ENCODE peak calls at places on chromosomes 4 and X, in ten cellular contexts. K is prostate gland, B is HL-60, A is suprapubic skin, Z is Panc1, T is sigmoid colon, O is SK-N-SH, X is endothelial cell of umbilical vein, S is transverse colon, P is H1. W is an unnamed sample.

GRCh38 chr4:61245321-61245720 is 45.2 kb downstream of the ADGRL3 start:
- DNase-seq in T (no peak), Z (no peak), A (no peak), S (no peak), X (no peak), B (no peak), K (no peak), P (no peak), O (no peak), W (no peak)

GRCh38 chr4:185822791-185823190 is 10.8 kb upstream of the SORBS2 start:
- DNase-seq in T (no peak), P (no peak), O (no peak), S (no peak), K (no peak), Z (no peak), A (no peak), X (peak; percentile 35), B (no peak), W (no peak)

GRCh38 chrX:74550295-74550802 is 64.1 kb downstream of the RLIM start:
- DNase-seq in A (peak; percentile 84), S (peak; percentile 88), X (peak; percentile 77), O (peak; percentile 75), B (peak; percentile 80), Z (no peak), P (no peak), T (peak; percentile 91), K (peak; percentile 64), W (peak; percentile 49)

GRCh38 chr4:87251104-87251503 is 30.7 kb upstream of the KLHL8 start:
- DNase-seq in A (no peak), S (peak; percentile 25), Z (no peak), B (no peak), X (peak; percentile 42), P (no peak), K (peak; percentile 66), T (no peak), O (no peak), W (no peak)

GRCh38 chr4:24924309-24924781 is 11.5 kb upstream of the CCDC149 start:
- DNase-seq in O (no peak), A (no peak), X (no peak), S (no peak), Z (no peak), B (no peak), P (no peak), K (no peak), T (no peak), W (no peak)

GRCh38 chr4:150578745-150579470 is 3.0 kb upstream of the MAB21L2 start:
- DNase-seq in S (no peak), A (no peak), P (no peak), B (no peak), T (peak; percentile 85), X (no peak), Z (no peak), K (no peak), O (no peak), W (no peak)

GRCh38 chr4:118888666-118889312 is at the start of gene SYNPO2:
- DNase-seq in P (peak; percentile 50), T (peak; percentile 97), A (peak; percentile 85), K (peak; percentile 79), X (peak; percentile 76), O (peak; percentile 78), Z (no peak), B (peak; percentile 47), S (peak; percentile 72), W (peak; percentile 88)

GRCh38 chrX:26851981-26852380 is 611.2 kb downstream of the PPP4R3C start:
- DNase-seq in Z (no peak), T (no peak), P (no peak), X (peak; percentile 87), A (no peak), K (no peak), B (no peak), S (no peak), O (no peak), W (no peak)

GRCh38 chrX:95764972-95765451 is 919.6 kb upstream of the DIAPH2 start:
- DNase-seq in Z (no peak), A (no peak), S (no peak), T (no peak), P (no peak), B (peak; percentile 11), K (peak; percentile 20), O (peak; percentile 14), X (peak; percentile 49), W (no peak)

GRCh38 chr4:1578301-1578781 is 105.8 kb downstream of the FAM53A start:
- DNase-seq in S (no peak), A (no peak), P (no peak), K (no peak), T (peak; percentile 66), O (no peak), B (no peak), Z (no peak), X (no peak), W (no peak)

DNA sequence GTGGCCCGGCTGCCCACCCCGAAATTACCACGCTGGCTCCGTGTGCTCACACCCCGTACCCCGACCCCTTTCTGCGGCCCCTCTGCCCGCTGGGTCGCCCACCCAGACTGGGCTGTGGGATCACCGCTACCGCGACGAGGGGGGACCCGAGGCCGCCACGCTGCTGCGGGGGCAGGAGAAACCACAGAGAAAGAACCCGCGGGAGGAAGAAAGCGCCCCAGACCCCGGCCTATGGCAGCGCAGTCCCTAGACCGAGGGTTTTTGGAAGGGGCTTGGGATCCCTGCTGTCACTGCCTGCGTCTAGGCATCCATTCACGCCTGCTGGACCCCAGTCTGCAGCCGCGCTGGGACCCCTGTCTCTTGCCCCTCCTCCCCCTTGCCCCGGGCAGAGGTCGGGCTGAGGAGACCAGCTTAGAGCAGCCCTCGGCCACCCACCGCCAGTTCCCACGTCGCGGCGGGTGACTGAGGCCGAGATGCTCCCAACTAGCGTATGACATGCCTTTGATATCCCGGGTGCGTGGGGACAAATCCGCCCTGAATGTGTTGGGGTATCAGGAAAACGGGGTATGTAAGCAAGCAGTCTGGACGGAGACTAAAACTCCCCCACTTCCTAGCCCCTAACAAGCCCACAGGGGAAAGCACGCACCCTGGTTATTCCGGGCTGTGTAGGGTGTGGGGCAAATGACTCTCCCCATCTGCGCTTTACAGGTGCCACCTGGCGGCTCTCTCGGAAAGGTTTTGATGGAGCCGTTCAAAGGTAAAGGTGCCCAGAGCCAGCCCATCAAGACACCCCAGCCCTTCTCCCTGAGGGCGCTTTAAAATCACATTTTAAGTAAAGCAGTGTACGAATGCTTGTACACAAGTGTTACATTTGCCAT is 867 bp upstream of the INPP4B start:
- DNase-seq in T (no peak), P (no peak), B (no peak), K (peak; percentile 52), X (peak; percentile 18), S (peak; percentile 71), O (peak; percentile 63), A (no peak), Z (no peak), W (peak; percentile 56)
- TF ChIP-seq POLR2AphosphoS5 in T (no peak), P (no peak), B (no peak), K (no peak), X (no peak), S (no peak), O (no peak), A (no peak), Z (no peak), W (no peak)

GRCh38 chrX:13081385-13082285 is 37.2 kb upstream of the FAM9C start:
- DNase-seq in T (no peak), Z (no peak), A (no peak), P (no peak), O (no peak), X (no peak), B (peak; percentile 91), S (no peak), K (no peak), W (no peak)
- H3K4me3 ChIP-seq in T (no peak overlapping the region), Z (no peak overlapping the region), A (no peak overlapping the region), P (no peak overlapping the region), O (no peak overlapping the region), X (no peak overlapping the region), B (no peak overlapping the region), S (no peak overlapping the region), K (no peak overlapping the region), W (no peak overlapping the region)

GRCh38 chr4:16585053-16585452 is 313.4 kb downstream of the LDB2 start:
- DNase-seq in B (no peak), O (no peak), X (no peak), S (no peak), Z (no peak), A (no peak), P (no peak), K (no peak), T (no peak), W (no peak)

GRCh38 chr4:16581117-16581516 is 317.3 kb downstream of the LDB2 start:
- DNase-seq in P (no peak), A (no peak), K (no peak), B (no peak), T (no peak), O (no peak), X (no peak), Z (no peak), S (no peak), W (no peak)

GRCh38 chr4:16582036-16582435 is 316.4 kb downstream of the LDB2 start:
- DNase-seq in T (no peak), B (no peak), S (no peak), P (no peak), X (no peak), K (no peak), O (no peak), Z (no peak), A (no peak), W (no peak)

GRCh38 chr4:16583764-16584163 is 314.7 kb downstream of the LDB2 start:
- DNase-seq in B (no peak), S (no peak), A (no peak), P (no peak), Z (no peak), O (no peak), T (no peak), X (no peak), K (no peak), W (no peak)

GRCh38 chr4:16582526-16582925 is 315.9 kb downstream of the LDB2 start:
- DNase-seq in T (no peak), K (no peak), X (no peak), S (no peak), B (no peak), A (no peak), P (peak; percentile 19), Z (no peak), O (peak; percentile 18), W (no peak)
- TF ChIP-seq CTCF in T (no peak), K (no peak), X (no peak), S (no peak), B (no peak), A (no peak), P (peak; percentile 90), Z (no peak), O (peak; percentile 36), W (no peak)

DNA sequence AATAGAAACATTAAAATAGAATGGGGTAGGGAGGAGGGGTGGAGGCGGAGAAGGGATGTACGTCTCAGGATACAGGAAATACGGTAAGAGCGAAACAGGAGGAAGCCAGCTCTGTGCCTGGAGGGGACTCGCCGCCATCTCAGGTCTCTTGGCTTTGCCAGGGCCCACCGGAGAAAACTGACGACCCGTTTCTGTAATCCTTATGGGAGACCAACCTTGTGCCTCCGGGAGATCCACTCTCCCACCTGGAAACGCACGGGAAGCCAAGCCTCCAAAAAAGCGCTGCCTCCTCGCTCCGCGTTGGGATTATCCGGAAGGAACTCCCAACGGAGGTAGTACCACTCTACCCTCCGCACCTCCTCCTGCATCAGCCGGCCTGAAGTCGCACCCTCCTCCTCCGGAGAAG is at the start of gene NBDY:
- DNase-seq in K (peak; percentile 33), S (peak; percentile 33), T (no peak), X (peak; percentile 58), O (peak; percentile 35), P (no peak), Z (no peak), A (no peak), B (peak; percentile 36), W (peak; percentile 21)
- TF ChIP-seq POLR2AphosphoS5 in K (peak; percentile 12), S (peak; percentile 33), T (peak; percentile 49), X (no peak), O (peak; percentile 81), P (peak; percentile 21), Z (peak; percentile 35), A (no peak), B (no peak), W (no peak)

W was measured in breast epithelium.